ENCODE peak calls at places on chromosomes 1 and 21, in six cellular contexts. Q is GM04503; X is CD8-positive, alpha-beta memory T cell; O is brain microvascular endothelial cell; V is GM13976; P is stimulated activated CD8-positive, alpha-beta memory T cell treated with anti-CD3 and anti-CD28 coated beads, Interleukin-15, amount 100 ng/mL, for 24 hours. T is an unnamed sample.

GRCh38 chr1:113074237-113074636 is 1.2 kb downstream of the LRIG2 start:
- DNase-seq in Q (no peak), X (no peak), O (no peak), V (peak), P (no peak), T (no peak)

GRCh38 chr21:21921410-21922232 is 923.4 kb downstream of the NCAM2 start:
- DNase-seq in Q (no peak), X (no peak), O (no peak), V (no peak), P (no peak), T (no peak)

GRCh38 chr1:159775716-159776115 is 5.0 kb upstream of the DUSP23 start:
- DNase-seq in Q (no peak), X (no peak), O (no peak), V (no peak), P (no peak), T (no peak)

GRCh38 chr1:36342426-36343185 is 19.2 kb upstream of the EVA1B start:
- DNase-seq in Q (no peak), X (peak), O (peak), V (peak), P (no peak), T (no peak)

GRCh38 chr21:45164838-45165237 is 90.5 kb downstream of the ADARB1 start:
- DNase-seq in Q (no peak), X (no peak), O (no peak), V (no peak), P (no peak), T (no peak)

GRCh38 chr21:41052820-41053555 is 115.0 kb upstream of the BACE2 start:
- DNase-seq in Q (no peak), X (no peak), O (no peak), V (no peak), P (no peak), T (no peak)

GRCh38 chr1:230487773-230488428 is 61.8 kb upstream of the PGBD5 start:
- DNase-seq in Q (no peak), X (no peak), O (no peak), V (no peak), P (no peak), T (no peak)

GRCh38 chr1:66767590-66767989 is 15.3 kb downstream of the DYNLT5 start:
- DNase-seq in Q (no peak), X (no peak), O (no peak), V (no peak), P (no peak), T (no peak)

GRCh38 chr1:30027247-30027646 is 696.1 kb downstream of the MATN1 start:
- DNase-seq in Q (no peak), X (no peak), O (no peak), V (no peak), P (no peak), T (no peak)

GRCh38 chr21:44789880-44790279 is 11.7 kb downstream of the UBE2G2 start:
- DNase-seq in Q (peak), X (no peak), O (no peak), V (no peak), P (no peak), T (no peak)

GRCh38 chr1:81801834-81802531 is 1.2 kb downstream of the ADGRL2 start:
- DNase-seq in Q (no peak), X (no peak), O (peak), V (peak), P (no peak), T (no peak)

GRCh38 chr1:111510003-111510380 is 6.6 kb upstream of the ADORA3 start:
- DNase-seq in Q (no peak), X (no peak), O (no peak), V (no peak), P (no peak), T (no peak)

GRCh38 chr1:109112056-109112651 is 1.8 kb upstream of the ELAPOR1 start:
- DNase-seq in Q (no peak), X (no peak), O (no peak), V (peak), P (no peak), T (no peak)

GRCh38 chr1:10704383-10704882 is 92.0 kb downstream of the CASZ1 start:
- DNase-seq in Q (no peak), X (no peak), O (no peak), V (no peak), P (no peak), T (no peak)

GRCh38 chr1:210617306-210617705 is 288.6 kb downstream of the HHAT start:
- DNase-seq in Q (no peak), X (no peak), O (no peak), V (no peak), P (no peak), T (no peak)

GRCh38 chr1:35714921-35715567 is 3.6 kb downstream of the C1orf216 start:
- DNase-seq in Q (no peak), X (no peak), O (no peak), V (no peak), P (no peak), T (no peak)

GRCh38 chr1:67560580-67561285 is 124.3 kb upstream of the GADD45A start:
- DNase-seq in Q (no peak), X (no peak), O (no peak), V (no peak), P (no peak), T (no peak)

GRCh38 chr1:67459068-67459467 is 28.9 kb upstream of the SERBP1 start:
- DNase-seq in Q (no peak), X (no peak), O (no peak), V (no peak), P (no peak), T (no peak)

GRCh38 chr1:43058545-43059360 is 100.1 kb upstream of the SLC2A1 start:
- DNase-seq in Q (no peak), X (no peak), O (no peak), V (no peak), P (no peak), T (peak)

GRCh38 chr1:231020139-231020601 is 19.9 kb downstream of the FAM89A start:
- DNase-seq in Q (no peak), X (no peak), O (peak), V (no peak), P (no peak), T (peak)

GRCh38 chr1:197083474-197083873 is 16.4 kb upstream of the F13B start:
- DNase-seq in Q (no peak), X (no peak), O (no peak), V (no peak), P (no peak), T (no peak)

GRCh38 chr1:55050283-55050682 is 10.9 kb downstream of the PCSK9 start:
- DNase-seq in Q (no peak), X (no peak), O (peak), V (no peak), P (no peak), T (no peak)

GRCh38 chr1:1085171-1085841 is 11.2 kb upstream of the RNF223 start:
- DNase-seq in Q (no peak), X (no peak), O (no peak), V (no peak), P (no peak), T (peak)

GRCh38 chr21:39094847-39095525 is 88.3 kb downstream of the PSMG1 start:
- DNase-seq in Q (no peak), X (no peak), O (peak), V (no peak), P (no peak), T (no peak)